ENCODE peak calls at places on chromosomes 16 and 17, in nine cellular contexts. Q is heart left ventricle; F is stimulated activated CD8-positive, alpha-beta memory T cell treated with anti-CD3 and anti-CD28 coated beads, Interleukin-12 subunit alpha, Interleukin-12 subunit beta, amount 100 ng/mL, for 1 hour; Y is DMS53; V is mucosa of gallbladder; H is WTC11; M is endothelial cell of umbilical vein; J is ureter; O is small intestine. W is an unnamed sample.
A peak's percentile ranks its signal among the peaks of the same experiment; 100 is the strongest.

GRCh38 chr17:64216030-64216384 is 47.1 kb downstream of the TEX2 start:
- DNase-seq in V (no peak), H (no peak), J (no peak), Q (no peak), O (peak; percentile 18), M (peak; percentile 76), F (no peak), Y (no peak), W (no peak)

GRCh38 chr17:4342535-4342934 is 23.9 kb downstream of the UBE2G1 start:
- DNase-seq in V (no peak), Y (no peak), Q (no peak), O (no peak), M (no peak), F (no peak), H (no peak), J (no peak), W (no peak)

GRCh38 chr16:31386157-31386984 is 6.8 kb upstream of the ITGAD start:
- DNase-seq in O (peak; percentile 49), M (no peak), Q (no peak), V (no peak), Y (peak; percentile 10), J (no peak), F (no peak), H (no peak), W (no peak)

GRCh38 chr17:4900231-4901107 is 1.1 kb downstream of the C17orf107 start:
- DNase-seq in J (no peak), F (no peak), Y (peak; percentile 81), V (peak; percentile 63), O (peak; percentile 29), Q (no peak), M (no peak), H (peak; percentile 83), W (no peak)

GRCh38 chr16:56767018-56767417 is 37.1 kb downstream of the NUP93 start:
- DNase-seq in M (no peak), F (no peak), Y (no peak), V (no peak), H (no peak), J (no peak), O (no peak), Q (no peak), W (no peak)

GRCh38 chr17:77388384-77389306 is 247.9 kb downstream of the SEC14L1 start:
- DNase-seq in H (no peak), Q (peak; percentile 58), V (no peak), J (no peak), M (peak; percentile 36), F (no peak), O (no peak), Y (no peak), W (no peak)

GRCh38 chr16:27598921-27599565 is 49.1 kb downstream of the KATNIP start:
- DNase-seq in Y (no peak), O (no peak), Q (no peak), J (no peak), H (no peak), V (no peak), M (no peak), F (no peak), W (no peak)

GRCh38 chr17:41393826-41394225 is 3.6 kb downstream of the KRT31 start:
- DNase-seq in F (no peak), M (no peak), J (no peak), Y (no peak), Q (no peak), H (no peak), V (no peak), O (no peak), W (no peak)

GRCh38 chr17:5237541-5238016 is 2.9 kb upstream of the SCIMP start:
- DNase-seq in Y (peak; percentile 95), V (peak; percentile 47), Q (peak; percentile 36), M (peak; percentile 64), F (no peak), H (peak; percentile 74), O (peak; percentile 59), J (no peak), W (peak; percentile 58)

GRCh38 chr16:15725641-15726240 is 75.7 kb downstream of the NDE1 start:
- DNase-seq in Q (no peak), F (no peak), J (no peak), V (no peak), M (no peak), O (no peak), H (no peak), Y (no peak), W (no peak)

W was measured in HuH-7.